ENCODE peak calls at places on chromosomes 6 and 20, in eight cellular contexts. Q, Y, S, M, Z, V, C and J are unnamed samples.

GRCh38 chr6:127464881-127465459 is 5.8 kb upstream of the KIAA0408 start:
- DNase-seq in S (peak; percentile 46), Y (peak; percentile 82), C (peak; percentile 63), Z (peak; percentile 48), V (peak; percentile 28), Q (peak; percentile 20), M (peak; percentile 70), J (peak; percentile 84)

GRCh38 chr6:43766964-43767461 is 3.0 kb upstream of the VEGFA start:
- DNase-seq in C (no peak), Z (no peak), Y (no peak), S (no peak), V (no peak), M (no peak), Q (no peak), J (no peak)

GRCh38 chr6:167751579-167752115 is 75.1 kb upstream of the AFDN start:
- DNase-seq in Q (no peak), V (no peak), Z (no peak), S (no peak), M (no peak), Y (no peak), C (no peak), J (no peak)

GRCh38 chr20:14792915-14793314 is 455.5 kb upstream of the FLRT3 start:
- DNase-seq in Y (no peak), V (no peak), M (no peak), Q (no peak), Z (no peak), C (no peak), S (no peak), J (no peak)

GRCh38 chr20:46784450-46785127 is 75.1 kb downstream of the SLC2A10 start:
- DNase-seq in Z (no peak), C (no peak), S (peak; percentile 34), Y (no peak), M (no peak), Q (no peak), V (no peak), J (no peak)

GRCh38 chr6:100622907-100623692 is 158.4 kb upstream of the SIM1 start:
- DNase-seq in M (no peak), Z (no peak), V (no peak), Y (no peak), C (no peak), Q (no peak), S (peak; percentile 11), J (no peak)

GRCh38 chr6:40164345-40164755 is 230.1 kb upstream of the MOCS1 start:
- DNase-seq in Y (no peak), S (peak; percentile 84), V (peak; percentile 36), M (peak; percentile 58), C (no peak), Q (no peak), Z (no peak), J (no peak)

GRCh38 chr6:142476446-142476845 is 174.6 kb downstream of the ADGRG6 start:
- DNase-seq in Y (no peak), C (no peak), Z (no peak), M (no peak), S (no peak), V (no peak), Q (no peak), J (no peak)

GRCh38 chr20:32153156-32153665 is 43.7 kb downstream of the TM9SF4 start:
- DNase-seq in C (no peak), V (no peak), S (no peak), M (no peak), Y (no peak), Z (no peak), Q (no peak), J (no peak)

GRCh38 chr6:3046295-3046694 is 22.0 kb upstream of the RIPK1 start:
- DNase-seq in M (no peak), Q (no peak), Z (no peak), Y (no peak), C (no peak), V (no peak), S (no peak), J (no peak)

GRCh38 chr20:77231-77630 is 10.2 kb upstream of the DEFB125 start:
- DNase-seq in Q (no peak), C (no peak), Y (no peak), Z (no peak), V (no peak), S (no peak), M (no peak), J (no peak)

GRCh38 chr20:40470313-40471260 is 218.4 kb downstream of the MAFB start:
- DNase-seq in Y (no peak), S (no peak), Q (no peak), Z (no peak), V (no peak), C (no peak), M (no peak), J (no peak)

GRCh38 chr6:105974981-105975380 is 111.2 kb upstream of the PRDM1 start:
- DNase-seq in Y (no peak), C (no peak), Q (no peak), Z (no peak), V (no peak), M (no peak), S (no peak), J (no peak)

GRCh38 chr6:65110031-65110430 is 597.0 kb downstream of the EYS start:
- DNase-seq in Z (no peak), V (no peak), Q (no peak), C (no peak), Y (no peak), S (no peak), M (no peak), J (no peak)

GRCh38 chr6:89145461-89145961 is 344 bp upstream of the PM20D2 start:
- DNase-seq in Y (peak; percentile 50), Q (no peak), C (no peak), M (peak; percentile 8), V (no peak), Z (no peak), S (no peak), J (peak; percentile 56)

GRCh38 chr20:22862645-22863230 is 172.4 kb upstream of the SSTR4 start:
- DNase-seq in Y (no peak), S (peak; percentile 29), C (no peak), Z (no peak), Q (no peak), M (no peak), V (no peak), J (no peak)

GRCh38 chr6:163842467-163842866 is 427.9 kb downstream of the QKI start:
- DNase-seq in V (no peak), Z (no peak), Y (no peak), C (no peak), S (no peak), M (no peak), Q (no peak), J (no peak)

GRCh38 chr6:20188630-20189075 is 23.6 kb downstream of the MBOAT1 start:
- DNase-seq in M (no peak), S (no peak), C (no peak), Q (no peak), Y (no peak), V (no peak), Z (no peak), J (no peak)

GRCh38 chr20:15673206-15673605 is 900.0 kb downstream of the KIF16B start:
- DNase-seq in C (no peak), S (peak; percentile 39), Z (no peak), Q (no peak), M (no peak), V (no peak), Y (no peak), J (no peak)

GRCh38 chr6:138577151-138577915 is 78.0 kb upstream of the NHSL1 start:
- DNase-seq in M (peak; percentile 42), C (no peak), S (peak; percentile 29), Y (peak; percentile 74), Q (peak; percentile 93), Z (no peak), V (no peak), J (peak; percentile 78)

GRCh38 chr6:36679043-36679821 is 718 bp downstream of the CDKN1A start:
- DNase-seq in V (no peak), S (peak; percentile 46), C (peak; percentile 68), Q (peak; percentile 24), Y (peak; percentile 35), M (no peak), Z (peak; percentile 39), J (peak; percentile 50)

GRCh38 chr20:44324343-44324742 is 12.5 kb upstream of the R3HDML start:
- DNase-seq in Y (no peak), V (no peak), Q (no peak), M (peak; percentile 60), S (no peak), C (no peak), Z (no peak), J (no peak)

GRCh38 chr6:135146160-135146920 is 34.8 kb upstream of the MYB start:
- DNase-seq in M (no peak), S (peak; percentile 44), V (no peak), Q (no peak), C (no peak), Z (no peak), Y (no peak), J (no peak)

GRCh38 chr20:39129523-39129922 is 167.4 kb downstream of the DHX35 start:
- DNase-seq in M (no peak), S (no peak), C (no peak), Q (no peak), Y (no peak), V (no peak), Z (no peak), J (no peak)

GRCh38 chr20:9942736-9943135 is 92.1 kb upstream of the ANKEF1 start:
- DNase-seq in C (no peak), Y (no peak), Z (no peak), V (no peak), S (no peak), M (no peak), Q (no peak), J (no peak)

GRCh38 chr6:39821739-39822532 is 29.8 kb downstream of the DAAM2 start:
- DNase-seq in M (no peak), V (peak; percentile 90), C (no peak), S (no peak), Q (no peak), Z (no peak), Y (peak; percentile 11), J (peak; percentile 17)

GRCh38 chr6:151209071-151209831 is 30.5 kb upstream of the AKAP12 start:
- DNase-seq in Y (peak; percentile 58), V (no peak), M (no peak), Q (peak; percentile 71), S (peak; percentile 46), Z (no peak), C (no peak), J (peak; percentile 71)

GRCh38 chr6:52390361-52390727 is 28.4 kb downstream of the PAQR8 start:
- DNase-seq in S (peak; percentile 93), M (no peak), Q (peak; percentile 40), C (no peak), V (no peak), Y (no peak), Z (no peak), J (no peak)

GRCh38 chr6:24775520-24776058 is 852 bp downstream of the GMNN start:
- DNase-seq in C (no peak), M (no peak), V (no peak), Q (peak; percentile 47), Z (no peak), Y (no peak), S (peak; percentile 28), J (no peak)